ENCODE peak calls at places on chromosomes 1 and 21, in nine cellular contexts. J is A549; C is endothelial cell of umbilical vein; X is substantia nigra; A is heart left ventricle; G is CD4-positive, alpha-beta T cell; U is brain microvascular endothelial cell; Y is MM.1S; I is Panc1. F is an unnamed sample.

GRCh38 chr1:1599030-1599916 is 662 bp downstream of the FNDC10 start:
- DNase-seq in J (no peak), C (no peak), X (no peak), A (no peak), G (no peak), U (no peak), Y (no peak), I (no peak), F (peak; percentile 37)

GRCh38 chr1:30535595-30536325 is 187.6 kb downstream of the MATN1 start:
- DNase-seq in J (no peak), C (no peak), X (no peak), A (no peak), G (no peak), U (no peak), Y (no peak), I (no peak), F (no peak)

GRCh38 chr1:90262791-90263190 is 267.9 kb downstream of the ZNF326 start:
- DNase-seq in J (no peak), C (no peak), X (no peak), A (no peak), G (no peak), U (no peak), Y (no peak), I (no peak), F (no peak)

GRCh38 chr1:172540635-172541034 is 7.7 kb downstream of the SUCO start:
- DNase-seq in J (no peak), C (no peak), X (no peak), A (no peak), G (no peak), U (no peak), Y (no peak), I (no peak), F (no peak)

GRCh38 chr1:2630498-2631135 is 2.2 kb downstream of the MMEL1 start:
- DNase-seq in J (no peak), C (no peak), X (no peak), A (no peak), G (no peak), U (no peak), Y (no peak), I (no peak), F (no peak)

GRCh38 chr21:45054927-45055612 is 19.3 kb upstream of the ADARB1 start:
- DNase-seq in J (no peak), C (peak; percentile 14), X (no peak), A (no peak), G (no peak), U (no peak), Y (peak; percentile 33), I (no peak), F (no peak)

GRCh38 chr1:201911827-201912571 is 23.3 kb downstream of the SHISA4 start:
- DNase-seq in J (no peak), C (no peak), X (no peak), A (no peak), G (no peak), U (no peak), Y (no peak), I (no peak), F (no peak)

GRCh38 chr21:28962465-28962864 is 30.2 kb downstream of the LTN1 start:
- DNase-seq in J (no peak), C (peak; percentile 51), X (no peak), A (no peak), G (no peak), U (no peak), Y (no peak), I (no peak), F (no peak)

GRCh38 chr1:206002160-206002559 is 1.0 kb downstream of the RAB7B start:
- DNase-seq in J (no peak), C (no peak), X (no peak), A (peak; percentile 18), G (no peak), U (no peak), Y (no peak), I (no peak), F (no peak)

GRCh38 chr1:206558794-206559660 is 51.7 kb downstream of the RASSF5 start:
- DNase-seq in J (no peak), C (no peak), X (no peak), A (no peak), G (no peak), U (no peak), Y (peak; percentile 73), I (no peak), F (no peak)

GRCh38 chr1:201710632-201711031 is 118.3 kb upstream of the IPO9 start:
- DNase-seq in J (no peak), C (no peak), X (no peak), A (no peak), G (no peak), U (no peak), Y (no peak), I (no peak), F (no peak)

GRCh38 chr1:201714542-201715276 is 114.2 kb upstream of the IPO9 start:
- DNase-seq in J (peak; percentile 97), C (peak; percentile 91), X (peak; percentile 58), A (peak; percentile 83), G (no peak), U (peak; percentile 99), Y (no peak), I (peak; percentile 95), F (peak; percentile 100)

GRCh38 chr1:1419812-1420653 is 1.0 kb downstream of the ANKRD65 start:
- DNase-seq in J (no peak), C (no peak), X (peak; percentile 25), A (peak; percentile 42), G (no peak), U (no peak), Y (no peak), I (no peak), F (no peak)

GRCh38 chr1:23227806-23228205 is 10.5 kb upstream of the HTR1D start:
- DNase-seq in J (no peak), C (no peak), X (no peak), A (no peak), G (no peak), U (no peak), Y (no peak), I (no peak), F (no peak)

GRCh38 chr1:68571499-68571898 is 74.6 kb upstream of the DEPDC1 start:
- DNase-seq in J (no peak), C (peak; percentile 16), X (no peak), A (no peak), G (no peak), U (peak; percentile 7), Y (no peak), I (no peak), F (no peak)

GRCh38 chr1:85363102-85363501 is 86.7 kb upstream of the BCL10 start:
- DNase-seq in J (no peak), C (no peak), X (no peak), A (no peak), G (no peak), U (no peak), Y (no peak), I (no peak), F (no peak)

GRCh38 chr1:85358702-85359438 is 82.4 kb upstream of the BCL10 start:
- DNase-seq in J (no peak), C (no peak), X (no peak), A (no peak), G (no peak), U (no peak), Y (no peak), I (no peak), F (peak; percentile 20)

GRCh38 chr1:85359874-85360708 is 83.7 kb upstream of the BCL10 start:
- DNase-seq in J (no peak), C (peak; percentile 94), X (no peak), A (no peak), G (no peak), U (no peak), Y (no peak), I (no peak), F (peak; percentile 54)

GRCh38 chr1:85361606-85362005 is 85.2 kb upstream of the BCL10 start:
- DNase-seq in J (no peak), C (no peak), X (no peak), A (no peak), G (no peak), U (no peak), Y (no peak), I (no peak), F (no peak)

GRCh38 chr1:85361106-85361505 is 84.7 kb upstream of the BCL10 start:
- DNase-seq in J (no peak), C (peak; percentile 28), X (no peak), A (peak; percentile 33), G (no peak), U (peak; percentile 36), Y (no peak), I (no peak), F (peak; percentile 87)
- H3K27ac ChIP-seq in J (peak overlapping the region; percentile 29), C (peak overlapping the region; percentile 74), X (no peak overlapping the region), A (peak overlapping the region; percentile 1), G (no peak overlapping the region), U (peak overlapping the region; percentile 25), Y (no peak overlapping the region), I (peak overlapping the region; percentile 76), F (peak overlapping the region; percentile 70)

DNA sequence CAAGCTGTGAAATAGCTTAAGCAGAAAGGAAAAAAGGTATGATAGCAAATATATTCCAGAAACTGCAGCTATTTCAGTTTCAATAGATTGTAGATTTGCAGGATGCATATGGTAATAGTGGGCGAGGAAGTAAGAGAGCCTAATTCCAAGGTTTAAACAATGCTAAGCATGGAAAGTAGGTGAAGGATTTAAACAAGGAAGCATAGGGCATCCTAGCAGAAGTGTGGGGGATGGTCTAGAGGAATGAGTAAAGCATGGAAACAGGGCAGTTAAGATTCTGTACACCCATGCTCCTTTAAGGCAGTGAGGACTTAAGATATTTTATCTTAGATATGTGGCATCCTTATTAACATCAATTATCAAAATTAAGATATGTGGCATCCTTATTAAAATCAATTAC is 2.6 kb downstream of the IVNS1ABP start:
- DNase-seq in J (no peak), C (peak; percentile 41), X (no peak), A (no peak), G (no peak), U (no peak), Y (no peak), I (no peak), F (no peak)
- H3K27ac ChIP-seq in J (no peak overlapping the region), C (no peak overlapping the region), X (no peak overlapping the region), A (peak overlapping the region; percentile 95), G (no peak overlapping the region), U (no peak overlapping the region), Y (no peak overlapping the region), I (peak overlapping the region; percentile 57), F (no peak overlapping the region)

GRCh38 chr1:166947398-166948043 is 27.8 kb downstream of the ILDR2 start:
- DNase-seq in J (no peak), C (peak; percentile 24), X (peak; percentile 94), A (peak; percentile 52), G (no peak), U (peak; percentile 64), Y (no peak), I (no peak), F (peak; percentile 28)

GRCh38 chr1:166950156-166950555 is 25.2 kb downstream of the ILDR2 start:
- DNase-seq in J (no peak), C (no peak), X (no peak), A (no peak), G (no peak), U (no peak), Y (no peak), I (no peak), F (no peak)

GRCh38 chr1:166948856-166949350 is 26.4 kb downstream of the ILDR2 start:
- DNase-seq in J (no peak), C (no peak), X (no peak), A (no peak), G (no peak), U (no peak), Y (no peak), I (no peak), F (no peak)

GRCh38 chr1:166944186-166944967 is 31.0 kb downstream of the ILDR2 start:
- DNase-seq in J (no peak), C (no peak), X (no peak), A (no peak), G (no peak), U (peak; percentile 79), Y (no peak), I (no peak), F (peak; percentile 44)
- H3K27ac ChIP-seq in J (no peak overlapping the region), C (no peak overlapping the region), X (no peak overlapping the region), A (no peak overlapping the region), G (no peak overlapping the region), U (peak overlapping the region; percentile 1), Y (no peak overlapping the region), I (no peak overlapping the region), F (no peak overlapping the region)

GRCh38 chr21:15010645-15011044 is 54.2 kb downstream of the NRIP1 start:
- DNase-seq in J (no peak), C (no peak), X (no peak), A (no peak), G (no peak), U (peak; percentile 44), Y (no peak), I (no peak), F (peak; percentile 50)
- H3K27ac ChIP-seq in J (no peak overlapping the region), C (no peak overlapping the region), X (no peak overlapping the region), A (no peak overlapping the region), G (no peak overlapping the region), U (peak overlapping the region; percentile 73), Y (no peak overlapping the region), I (no peak overlapping the region), F (peak overlapping the region; percentile 98)